ENCODE peak calls at places on chromosomes 16 and 17, in four cellular contexts. G, D, H and L are unnamed samples.

GRCh38 chr17:81487487-81488275 is 24.9 kb downstream of the ACTG1 start:
- DNase-seq in D (no peak), G (peak), H (peak), L (peak)

GRCh38 chr16:30049871-30050270 is 15.7 kb upstream of the ALDOA start:
- DNase-seq in D (no peak), G (no peak), H (no peak), L (no peak)

GRCh38 chr17:35932576-35932975 is 2.0 kb upstream of the RDM1 start:
- DNase-seq in H (no peak), G (no peak), D (no peak), L (no peak)

GRCh38 chr17:66542967-66543525 is 240.6 kb downstream of the PRKCA start:
- DNase-seq in D (no peak), G (peak), H (no peak), L (peak)

GRCh38 chr16:50802000-50802399 is 60.1 kb downstream of the CYLD start:
- DNase-seq in G (no peak), D (no peak), H (no peak), L (no peak)

GRCh38 chr17:63545302-63545928 is 4.9 kb upstream of the DCAF7 start:
- DNase-seq in H (no peak), D (no peak), G (peak), L (peak)

GRCh38 chr17:32461853-32462617 is 17.7 kb downstream of the PSMD11 start:
- DNase-seq in G (no peak), H (no peak), D (peak), L (peak)

GRCh38 chr17:12618557-12618956 is 47.1 kb upstream of the MYOCD start:
- DNase-seq in D (no peak), G (no peak), H (no peak), L (no peak)